ENCODE peak calls at places on chromosome 9, in seven cellular contexts. I is B cell, B is GM13977, C is HCT116, D is transverse colon, K is PC-3, U is coronary artery. S is an unnamed sample.

GRCh38 chr9:89175739-89176360 is 2.8 kb downstream of the SHC3 start:
- DNase-seq in I (no peak), B (no peak), C (no peak), D (no peak), K (no peak), U (no peak), S (no peak)

GRCh38 chr9:112532427-112532826 is 45.8 kb downstream of the KIAA1958 start:
- DNase-seq in I (no peak), B (no peak), C (no peak), D (peak), K (no peak), U (no peak), S (no peak)

GRCh38 chr9:126945682-126946081 is 31.1 kb downstream of the RALGPS1 start:
- DNase-seq in I (no peak), B (no peak), C (no peak), D (no peak), K (no peak), U (no peak), S (no peak)

GRCh38 chr9:113851860-113852259 is 24.2 kb upstream of the ZNF618 start:
- DNase-seq in I (no peak), B (no peak), C (no peak), D (no peak), K (no peak), U (no peak), S (no peak)

GRCh38 chr9:94086468-94086867 is 2.2 kb downstream of the PTPDC1 start:
- DNase-seq in I (no peak), B (no peak), C (peak), D (no peak), K (peak), U (no peak), S (no peak)

GRCh38 chr9:131838581-131839280 is 98.9 kb upstream of the RAPGEF1 start:
- DNase-seq in I (no peak), B (no peak), C (no peak), D (no peak), K (no peak), U (no peak), S (no peak)

GRCh38 chr9:137218754-137219271 is 3.2 kb downstream of the RNF208 start:
- DNase-seq in I (no peak), B (no peak), C (no peak), D (peak), K (peak), U (no peak), S (no peak)

GRCh38 chr9:103713631-103714030 is 380.5 kb upstream of the SMC2 start:
- DNase-seq in I (no peak), B (no peak), C (no peak), D (no peak), K (no peak), U (no peak), S (no peak)

GRCh38 chr9:13948037-13948436 is 365.9 kb downstream of the NFIB start:
- DNase-seq in I (no peak), B (no peak), C (no peak), D (no peak), K (no peak), U (no peak), S (no peak)

GRCh38 chr9:17402309-17402708 is 176.6 kb upstream of the SH3GL2 start:
- DNase-seq in I (no peak), B (no peak), C (no peak), D (no peak), K (peak), U (no peak), S (no peak)

GRCh38 chr9:81162361-81162760 is 527.0 kb downstream of the TLE1 start:
- DNase-seq in I (no peak), B (no peak), C (no peak), D (no peak), K (no peak), U (no peak), S (no peak)

GRCh38 chr9:2875218-2875977 is 31.5 kb upstream of the PUM3 start:
- DNase-seq in I (no peak), B (no peak), C (no peak), D (no peak), K (no peak), U (no peak), S (no peak)

GRCh38 chr9:2874001-2874750 is 30.3 kb upstream of the PUM3 start:
- DNase-seq in I (no peak), B (no peak), C (no peak), D (no peak), K (no peak), U (no peak), S (no peak)

GRCh38 chr9:2872941-2873323 is 29.0 kb upstream of the PUM3 start:
- DNase-seq in I (no peak), B (no peak), C (no peak), D (no peak), K (no peak), U (no peak), S (no peak)

GRCh38 chr9:2870340-2870739 is 26.4 kb upstream of the PUM3 start:
- DNase-seq in I (no peak), B (no peak), C (no peak), D (no peak), K (no peak), U (no peak), S (no peak)

DNA sequence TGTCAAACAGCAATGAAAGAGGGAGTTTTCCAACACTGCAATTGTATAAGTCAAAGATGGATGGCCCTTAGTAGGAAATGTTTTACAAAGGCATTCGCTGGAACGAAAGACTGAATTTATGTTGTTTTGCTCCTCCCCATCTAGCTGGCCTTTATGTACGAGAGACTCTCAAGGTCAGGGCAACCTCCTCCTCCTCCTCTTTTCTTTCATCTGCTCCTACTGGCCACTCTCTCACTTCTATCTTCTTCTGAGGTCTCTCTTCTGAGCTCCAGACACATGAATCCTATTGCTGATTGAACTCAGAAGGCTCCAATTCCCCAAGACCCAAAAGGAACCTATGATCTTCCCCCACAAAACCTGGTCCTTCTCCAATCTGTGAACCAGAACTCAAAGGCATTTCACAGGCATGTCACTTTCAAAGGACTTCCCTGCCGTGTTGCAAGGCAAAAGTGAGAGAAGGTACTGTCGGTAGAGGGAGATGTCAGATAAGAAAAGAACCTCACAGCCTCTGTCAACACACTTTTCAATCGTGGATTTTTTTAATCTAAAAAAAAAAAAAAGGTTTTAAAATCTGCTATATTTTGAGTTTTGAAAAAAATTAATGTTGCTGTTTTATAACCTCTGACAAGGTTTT is 28.5 kb upstream of the PUM3 start:
- DNase-seq in I (no peak), B (no peak), C (peak), D (no peak), K (peak), U (no peak), S (no peak)
- TF ChIP-seq CTCF in I (no peak), B (peak), C (peak), D (no peak), K (peak), U (no peak), S (peak)

GRCh38 chr9:69155341-69156030 is 18.6 kb upstream of the TJP2 start:
- DNase-seq in I (peak), B (peak), C (no peak), D (no peak), K (peak), U (no peak), S (peak)

GRCh38 chr9:69153707-69154521 is 20.2 kb upstream of the TJP2 start:
- DNase-seq in I (no peak), B (no peak), C (no peak), D (no peak), K (no peak), U (no peak), S (no peak)

GRCh38 chr9:69158471-69158870 is 15.6 kb upstream of the TJP2 start:
- DNase-seq in I (no peak), B (no peak), C (no peak), D (no peak), K (no peak), U (no peak), S (no peak)

DNA sequence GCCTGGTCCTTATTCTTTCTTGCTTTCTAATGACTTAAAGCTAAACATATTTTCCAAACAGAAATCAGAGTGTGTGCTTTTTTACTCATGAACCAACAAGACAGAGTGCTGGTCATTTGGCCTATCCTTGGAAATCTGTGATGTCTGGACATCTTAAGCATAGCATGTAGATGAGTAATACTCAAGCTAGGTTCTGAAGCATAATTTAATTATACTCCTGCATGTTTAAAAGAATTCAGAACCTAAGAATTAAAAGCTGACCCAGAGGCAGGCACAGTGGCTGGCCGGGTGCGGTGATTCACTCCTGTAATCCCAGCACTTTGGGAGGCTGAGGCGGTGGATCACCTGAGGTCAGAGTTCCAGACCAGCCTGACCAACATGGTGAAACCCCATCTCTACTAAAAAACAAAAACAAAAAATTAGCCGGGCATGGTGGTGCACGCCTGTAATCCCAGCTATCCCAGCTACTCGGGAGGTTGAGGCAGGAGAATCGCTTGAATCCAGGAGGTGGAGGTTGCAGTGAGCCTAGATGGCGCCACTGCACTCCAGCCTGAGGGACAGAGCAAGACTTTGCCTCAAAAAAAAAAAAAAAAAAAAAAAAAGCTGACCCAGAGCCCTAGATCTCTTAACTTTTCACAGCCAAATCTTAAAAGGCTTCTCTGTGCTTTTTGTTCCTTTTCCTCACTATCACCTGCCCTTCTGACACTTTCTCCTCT is 16.2 kb upstream of the TJP2 start:
- DNase-seq in I (no peak), B (no peak), C (no peak), D (no peak), K (no peak), U (no peak), S (no peak)
- TF ChIP-seq CTCF in I (no peak), B (peak), C (no peak), D (no peak), K (peak), U (no peak), S (no peak)

GRCh38 chr9:121851641-121852091 is 200.2 kb downstream of the DAB2IP start:
- DNase-seq in I (no peak), B (no peak), C (no peak), D (no peak), K (no peak), U (peak), S (no peak)

GRCh38 chr9:121852646-121853616 is 201.5 kb downstream of the DAB2IP start:
- DNase-seq in I (no peak), B (no peak), C (no peak), D (no peak), K (no peak), U (peak), S (no peak)

GRCh38 chr9:121849554-121849953 is 198.1 kb downstream of the DAB2IP start:
- DNase-seq in I (no peak), B (no peak), C (no peak), D (no peak), K (no peak), U (no peak), S (no peak)

GRCh38 chr9:121852241-121852640 is 200.8 kb downstream of the DAB2IP start:
- DNase-seq in I (no peak), B (no peak), C (no peak), D (no peak), K (no peak), U (peak), S (no peak)

GRCh38 chr9:121850366-121850765 is 198.9 kb downstream of the DAB2IP start:
- DNase-seq in I (no peak), B (no peak), C (no peak), D (no peak), K (no peak), U (peak), S (no peak)
- TF ChIP-seq CTCF in I (no peak), B (no peak), C (no peak), D (no peak), K (no peak), U (no peak), S (no peak)

GRCh38 chr9:15513335-15513734 is 2.6 kb upstream of the PSIP1 start:
- DNase-seq in I (peak), B (no peak), C (peak), D (no peak), K (peak), U (no peak), S (no peak)
- TF ChIP-seq CTCF in I (no peak), B (peak), C (peak), D (no peak), K (peak), U (no peak), S (no peak)

GRCh38 chr9:124399323-124399962 is 15.8 kb downstream of the PSMB7 start:
- DNase-seq in I (no peak), B (no peak), C (no peak), D (no peak), K (no peak), U (no peak), S (no peak)
- TF ChIP-seq CTCF in I (no peak), B (no peak), C (no peak), D (no peak), K (no peak), U (no peak), S (no peak)